ENCODE peak calls at places on chromosome 17, in six cellular contexts. One of them, this sample, is unnamed.

GRCh38 chr17:45137561-45138305 is 2.2 kb downstream of the ACBD4 start:
- DNase-seq in cardiac muscle cell: no peak
- DNase-seq in BJ: no peak
- DNase-seq in B cell: no peak
- DNase-seq in brain microvascular endothelial cell: no peak
- DNase-seq in osteocyte: no peak
- DNase-seq in this sample: no peak

GRCh38 chr17:45748911-45749310 is 35.2 kb upstream of the CRHR1 start:
- DNase-seq in osteocyte: no peak
- DNase-seq in BJ: no peak
- DNase-seq in cardiac muscle cell: no peak
- DNase-seq in brain microvascular endothelial cell: no peak
- DNase-seq in B cell: no peak
- DNase-seq in this sample: no peak

GRCh38 chr17:20026960-20027359 is 17.8 kb downstream of the SPECC1 start:
- DNase-seq in BJ: no peak
- DNase-seq in osteocyte: no peak
- DNase-seq in brain microvascular endothelial cell: no peak
- DNase-seq in B cell: no peak
- DNase-seq in cardiac muscle cell: no peak
- DNase-seq in this sample: no peak

GRCh38 chr17:1487939-1488825 is 4.3 kb downstream of the MYO1C start:
- DNase-seq in osteocyte: peak
- DNase-seq in B cell: peak
- DNase-seq in BJ: peak
- DNase-seq in brain microvascular endothelial cell: peak
- DNase-seq in cardiac muscle cell: peak
- DNase-seq in this sample: peak

GRCh38 chr17:8109669-8110455 is 8.5 kb downstream of the ALOXE3 start:
- DNase-seq in B cell: peak
- DNase-seq in BJ: no peak
- DNase-seq in osteocyte: no peak
- DNase-seq in brain microvascular endothelial cell: no peak
- DNase-seq in cardiac muscle cell: peak
- DNase-seq in this sample: peak

GRCh38 chr17:28759296-28759865 is 15.6 kb downstream of the TRAF4 start:
- DNase-seq in brain microvascular endothelial cell: no peak
- DNase-seq in osteocyte: no peak
- DNase-seq in BJ: no peak
- DNase-seq in B cell: no peak
- DNase-seq in cardiac muscle cell: no peak
- DNase-seq in this sample: no peak

GRCh38 chr17:7706631-7707354 is 1.8 kb downstream of the EFNB3 start:
- DNase-seq in cardiac muscle cell: no peak
- DNase-seq in B cell: no peak
- DNase-seq in BJ: no peak
- DNase-seq in osteocyte: no peak
- DNase-seq in brain microvascular endothelial cell: no peak
- DNase-seq in this sample: no peak

GRCh38 chr17:44999433-44999832 is 31.3 kb upstream of the C1QL1 start:
- DNase-seq in cardiac muscle cell: no peak
- DNase-seq in B cell: no peak
- DNase-seq in BJ: no peak
- DNase-seq in brain microvascular endothelial cell: no peak
- DNase-seq in osteocyte: no peak
- DNase-seq in this sample: no peak

GRCh38 chr17:8068736-8069586 is 18.6 kb downstream of the ALOX12B start:
- DNase-seq in osteocyte: no peak
- DNase-seq in brain microvascular endothelial cell: no peak
- DNase-seq in cardiac muscle cell: no peak
- DNase-seq in BJ: no peak
- DNase-seq in B cell: no peak
- DNase-seq in this sample: no peak

GRCh38 chr17:76843703-76844484 is 24.3 kb upstream of the MGAT5B start:
- DNase-seq in cardiac muscle cell: no peak
- DNase-seq in osteocyte: no peak
- DNase-seq in BJ: no peak
- DNase-seq in brain microvascular endothelial cell: no peak
- DNase-seq in B cell: no peak
- DNase-seq in this sample: no peak

GRCh38 chr17:76844485-76844829 is 23.7 kb upstream of the MGAT5B start:
- DNase-seq in osteocyte: no peak
- DNase-seq in B cell: no peak
- DNase-seq in cardiac muscle cell: no peak
- DNase-seq in brain microvascular endothelial cell: no peak
- DNase-seq in BJ: no peak
- DNase-seq in this sample: no peak

GRCh38 chr17:76841776-76842405 is 26.3 kb upstream of the MGAT5B start:
- DNase-seq in B cell: no peak
- DNase-seq in osteocyte: no peak
- DNase-seq in brain microvascular endothelial cell: no peak
- DNase-seq in BJ: no peak
- DNase-seq in cardiac muscle cell: peak
- DNase-seq in this sample: no peak

GRCh38 chr17:76840884-76841775 is 27.1 kb upstream of the MGAT5B start:
- DNase-seq in brain microvascular endothelial cell: no peak
- DNase-seq in cardiac muscle cell: peak
- DNase-seq in BJ: no peak
- DNase-seq in B cell: no peak
- DNase-seq in osteocyte: no peak
- DNase-seq in this sample: no peak

DNA sequence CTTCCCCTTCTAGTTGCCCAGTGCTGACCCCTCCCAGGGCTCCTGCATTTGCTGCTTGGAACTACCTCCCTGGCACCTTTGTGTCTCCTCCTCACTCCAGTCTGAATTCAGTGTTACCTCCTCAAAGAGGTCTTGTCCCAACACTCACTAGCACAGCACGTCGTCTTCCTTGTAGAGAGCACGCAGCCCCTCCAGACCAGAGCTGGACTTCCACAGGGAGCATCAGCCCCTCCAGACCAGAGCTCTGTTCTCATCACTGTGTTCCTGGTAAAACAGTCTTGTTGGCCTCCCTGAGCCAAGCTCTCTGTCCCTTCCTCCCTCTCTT is 27.8 kb upstream of the MGAT5B start:
- DNase-seq in B cell: no peak
- DNase-seq in BJ: no peak
- DNase-seq in osteocyte: no peak
- DNase-seq in cardiac muscle cell: peak
- DNase-seq in brain microvascular endothelial cell: no peak
- DNase-seq in this sample: no peak
- TF ChIP-seq CTCF in B cell: no peak
- TF ChIP-seq CTCF in BJ: no peak
- TF ChIP-seq CTCF in osteocyte: no peak
- TF ChIP-seq CTCF in cardiac muscle cell: no peak
- TF ChIP-seq CTCF in brain microvascular endothelial cell: no peak
- TF ChIP-seq CTCF in this sample: no peak

GRCh38 chr17:80970762-80971703 is 20.6 kb upstream of the CHMP6 start:
- DNase-seq in B cell: no peak
- DNase-seq in BJ: no peak
- DNase-seq in osteocyte: no peak
- DNase-seq in cardiac muscle cell: no peak
- DNase-seq in brain microvascular endothelial cell: no peak
- DNase-seq in this sample: no peak
- TF ChIP-seq CTCF in B cell: peak
- TF ChIP-seq CTCF in BJ: no peak
- TF ChIP-seq CTCF in osteocyte: peak
- TF ChIP-seq CTCF in cardiac muscle cell: no peak
- TF ChIP-seq CTCF in brain microvascular endothelial cell: no peak
- TF ChIP-seq CTCF in this sample: no peak

GRCh38 chr17:58632324-58633314 is 59.2 kb downstream of the TEX14 start:
- DNase-seq in brain microvascular endothelial cell: no peak
- DNase-seq in cardiac muscle cell: no peak
- DNase-seq in B cell: no peak
- DNase-seq in osteocyte: no peak
- DNase-seq in BJ: no peak
- DNase-seq in this sample: no peak

GRCh38 chr17:58637011-58637570 is 54.8 kb downstream of the TEX14 start:
- DNase-seq in brain microvascular endothelial cell: no peak
- DNase-seq in osteocyte: no peak
- DNase-seq in BJ: no peak
- DNase-seq in cardiac muscle cell: no peak
- DNase-seq in B cell: no peak
- DNase-seq in this sample: no peak

GRCh38 chr17:58630883-58631522 is 60.8 kb downstream of the TEX14 start:
- DNase-seq in osteocyte: no peak
- DNase-seq in BJ: no peak
- DNase-seq in B cell: no peak
- DNase-seq in cardiac muscle cell: peak
- DNase-seq in brain microvascular endothelial cell: peak
- DNase-seq in this sample: peak

GRCh38 chr17:58626905-58627304 is 64.9 kb downstream of the TEX14 start:
- DNase-seq in brain microvascular endothelial cell: no peak
- DNase-seq in BJ: no peak
- DNase-seq in B cell: no peak
- DNase-seq in cardiac muscle cell: no peak
- DNase-seq in osteocyte: no peak
- DNase-seq in this sample: no peak

DNA sequence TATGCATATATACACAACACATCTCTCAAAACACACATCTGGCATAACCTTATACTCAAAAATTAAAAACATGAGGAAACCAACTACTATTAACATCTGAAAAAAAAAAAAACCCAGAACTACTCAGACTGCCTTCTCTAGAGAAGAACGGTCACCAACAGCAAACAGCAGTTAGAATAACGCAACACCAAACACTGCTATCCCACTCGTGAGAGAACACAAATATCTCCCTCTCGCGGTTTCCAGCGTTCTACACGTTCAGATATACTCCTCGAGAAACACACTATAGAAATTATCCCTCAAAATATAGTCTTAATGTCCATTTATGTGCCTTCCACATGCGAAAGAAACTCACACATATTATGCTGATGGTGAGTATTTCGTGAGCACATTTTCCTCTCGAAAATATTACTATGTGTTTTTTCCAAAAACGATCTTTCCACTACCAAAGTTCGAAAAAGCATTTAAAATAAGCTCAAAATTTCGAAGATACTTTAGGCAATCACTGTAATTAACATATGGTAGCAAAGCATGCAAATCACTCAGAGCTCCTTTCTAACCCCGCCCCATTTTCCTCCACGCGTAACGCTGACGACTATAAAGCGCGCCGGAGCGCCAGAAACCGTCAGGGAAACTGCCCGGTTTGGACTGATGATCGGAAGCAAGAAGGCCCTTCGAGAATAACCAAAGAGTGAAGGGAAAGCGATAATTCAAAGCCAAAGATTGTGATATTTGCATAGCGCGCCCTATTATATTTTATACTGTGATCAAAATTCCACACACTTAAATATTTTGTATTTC is 60.1 kb downstream of the TEX14 start:
- DNase-seq in BJ: peak
- DNase-seq in osteocyte: peak
- DNase-seq in brain microvascular endothelial cell: peak
- DNase-seq in cardiac muscle cell: peak
- DNase-seq in B cell: peak
- DNase-seq in this sample: peak
- TF ChIP-seq CTCF in BJ: peak
- TF ChIP-seq CTCF in osteocyte: peak
- TF ChIP-seq CTCF in brain microvascular endothelial cell: no peak
- TF ChIP-seq CTCF in cardiac muscle cell: peak
- TF ChIP-seq CTCF in B cell: peak
- TF ChIP-seq CTCF in this sample: no peak

GRCh38 chr17:56910509-56911235 is 3.2 kb downstream of the TRIM25 start:
- DNase-seq in osteocyte: no peak
- DNase-seq in B cell: no peak
- DNase-seq in cardiac muscle cell: no peak
- DNase-seq in BJ: no peak
- DNase-seq in brain microvascular endothelial cell: no peak
- DNase-seq in this sample: no peak

GRCh38 chr17:56913867-56914640 is at the start of gene TRIM25:
- DNase-seq in BJ: peak
- DNase-seq in B cell: peak
- DNase-seq in brain microvascular endothelial cell: peak
- DNase-seq in osteocyte: peak
- DNase-seq in cardiac muscle cell: peak
- DNase-seq in this sample: peak

GRCh38 chr17:56914641-56915263 is 903 bp upstream of the TRIM25 start:
- DNase-seq in B cell: no peak
- DNase-seq in BJ: no peak
- DNase-seq in osteocyte: peak
- DNase-seq in cardiac muscle cell: no peak
- DNase-seq in brain microvascular endothelial cell: no peak
- DNase-seq in this sample: peak

GRCh38 chr17:56912105-56912999 is 1.5 kb downstream of the TRIM25 start:
- DNase-seq in B cell: no peak
- DNase-seq in osteocyte: peak
- DNase-seq in BJ: no peak
- DNase-seq in cardiac muscle cell: no peak
- DNase-seq in brain microvascular endothelial cell: no peak
- DNase-seq in this sample: no peak

DNA sequence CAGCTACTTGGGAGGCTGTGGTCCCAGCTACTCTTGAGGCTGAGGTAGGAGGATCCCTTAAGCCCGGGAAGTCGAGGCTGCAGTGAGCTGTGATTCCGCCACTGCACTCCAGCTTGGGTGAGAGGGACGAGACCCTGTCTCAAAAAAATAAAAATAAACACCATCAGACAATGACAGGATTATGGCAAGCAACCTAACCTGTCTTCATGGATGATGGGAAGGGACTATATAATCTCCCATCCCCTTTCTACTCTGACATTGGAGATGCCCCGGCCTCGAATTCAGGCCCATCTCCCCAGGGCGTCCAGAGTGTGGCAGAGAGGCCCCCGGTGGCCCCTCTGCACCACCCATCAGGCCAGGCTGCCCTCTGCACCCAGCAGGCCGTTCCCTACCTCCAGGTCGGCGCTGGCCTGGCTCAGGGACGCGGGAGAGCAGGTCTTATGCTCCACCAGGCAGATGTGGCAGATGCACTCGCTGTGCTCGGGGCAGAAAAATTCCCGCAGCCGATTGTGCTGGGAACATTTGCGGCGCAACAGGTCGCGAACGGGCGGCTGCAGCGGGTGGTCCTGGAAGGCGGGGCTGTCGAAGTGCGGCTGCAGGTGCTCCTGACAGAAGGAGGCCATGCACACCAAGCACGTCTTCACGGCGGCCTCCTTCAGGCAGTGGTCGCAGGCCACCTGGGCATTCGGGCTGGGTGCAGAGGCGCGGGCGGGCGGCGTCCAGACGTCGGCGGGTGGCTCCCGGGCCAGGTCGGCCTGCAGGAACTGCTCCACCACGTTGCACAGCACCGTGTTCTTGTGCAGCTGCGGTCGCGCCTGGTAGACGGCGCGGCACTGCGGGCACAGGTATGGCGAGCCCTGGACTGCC is 616 bp downstream of the TRIM25 start:
- DNase-seq in cardiac muscle cell: peak
- DNase-seq in BJ: no peak
- DNase-seq in osteocyte: peak
- DNase-seq in B cell: peak
- DNase-seq in brain microvascular endothelial cell: no peak
- DNase-seq in this sample: no peak
- TF ChIP-seq CTCF in cardiac muscle cell: no peak
- TF ChIP-seq CTCF in BJ: no peak
- TF ChIP-seq CTCF in osteocyte: no peak
- TF ChIP-seq CTCF in B cell: no peak
- TF ChIP-seq CTCF in brain microvascular endothelial cell: no peak
- TF ChIP-seq CTCF in this sample: no peak

GRCh38 chr17:70028397-70028796 is 46.6 kb upstream of the KCNJ16 start:
- DNase-seq in BJ: no peak
- DNase-seq in osteocyte: no peak
- DNase-seq in brain microvascular endothelial cell: no peak
- DNase-seq in B cell: no peak
- DNase-seq in cardiac muscle cell: no peak
- DNase-seq in this sample: no peak
- TF ChIP-seq CTCF in BJ: no peak
- TF ChIP-seq CTCF in osteocyte: no peak
- TF ChIP-seq CTCF in brain microvascular endothelial cell: no peak
- TF ChIP-seq CTCF in B cell: no peak
- TF ChIP-seq CTCF in cardiac muscle cell: no peak
- TF ChIP-seq CTCF in this sample: no peak

This sample was measured in activated CD8-positive, alpha-beta T cell treated with anti-CD3 and anti-CD28 coated beads for 36 hours.